ENCODE peak calls at places on chromosomes 5 and 9, in five cellular contexts. Y, O, Z, R and C are unnamed samples.

GRCh38 chr5:17056056-17056690 is 120.1 kb upstream of the MYO10 start:
- DNase-seq in Y (peak; percentile 23), O (peak; percentile 43), Z (no peak), R (no peak), C (no peak)

GRCh38 chr9:32839486-32839885 is 56.1 kb downstream of the TMEM215 start:
- DNase-seq in Y (no peak), O (no peak), Z (no peak), R (no peak), C (no peak)

GRCh38 chr5:2912741-2913140 is 161.3 kb upstream of the IRX2 start:
- DNase-seq in Y (no peak), O (no peak), Z (no peak), R (no peak), C (no peak)

GRCh38 chr5:31408814-31409213 is 123.1 kb downstream of the DROSHA start:
- DNase-seq in Y (peak; percentile 91), O (no peak), Z (no peak), R (no peak), C (no peak)

GRCh38 chr5:1404062-1404461 is 41.2 kb downstream of the SLC6A3 start:
- DNase-seq in Y (no peak), O (no peak), Z (no peak), R (no peak), C (no peak)

GRCh38 chr9:125549465-125550215 is 157.4 kb downstream of the MAPKAP1 start:
- DNase-seq in Y (no peak), O (no peak), Z (no peak), R (no peak), C (no peak)

GRCh38 chr5:172870807-172871431 is 36.9 kb downstream of the ERGIC1 start:
- DNase-seq in Y (peak; percentile 66), O (no peak), Z (no peak), R (peak; percentile 53), C (no peak)

GRCh38 chr9:27353405-27354229 is 56.7 kb upstream of the EQTN start:
- DNase-seq in Y (no peak), O (no peak), Z (no peak), R (no peak), C (no peak)

GRCh38 chr9:91844170-91844569 is 105.9 kb downstream of the ROR2 start:
- DNase-seq in Y (no peak), O (no peak), Z (no peak), R (no peak), C (no peak)

GRCh38 chr5:30000231-30000630 is 1193.3 kb upstream of the CDH6 start:
- DNase-seq in Y (no peak), O (no peak), Z (no peak), R (no peak), C (no peak)

GRCh38 chr9:97710356-97711222 is 13.4 kb upstream of the XPA start:
- DNase-seq in Y (peak; percentile 76), O (peak; percentile 87), Z (peak; percentile 41), R (peak; percentile 27), C (peak; percentile 46)

GRCh38 chr5:172910828-172911627 is 48.2 kb upstream of the RPL26L1 start:
- DNase-seq in Y (peak; percentile 87), O (peak; percentile 36), Z (peak; percentile 30), R (no peak), C (peak; percentile 65)

GRCh38 chr5:123125953-123126352 is 36.9 kb downstream of the PRDM6 start:
- DNase-seq in Y (peak; percentile 69), O (no peak), Z (no peak), R (no peak), C (no peak)

GRCh38 chr5:131760793-131761192 is 36.0 kb downstream of the FNIP1 start:
- DNase-seq in Y (no peak), O (no peak), Z (no peak), R (no peak), C (no peak)

GRCh38 chr9:76818271-76818670 is 54.0 kb downstream of the PCA3 start:
- DNase-seq in Y (peak; percentile 98), O (no peak), Z (no peak), R (no peak), C (peak; percentile 90)

GRCh38 chr9:115404311-115404710 is 286.4 kb upstream of the TNC start:
- DNase-seq in Y (no peak), O (no peak), Z (no peak), R (no peak), C (no peak)

GRCh38 chr9:123282343-123283047 is 14.1 kb upstream of the STRBP start:
- DNase-seq in Y (peak; percentile 8), O (no peak), Z (no peak), R (no peak), C (peak; percentile 49)

GRCh38 chr9:93093449-93094293 is 2.3 kb upstream of the CARD19 start:
- DNase-seq in Y (no peak), O (no peak), Z (peak; percentile 37), R (no peak), C (no peak)

GRCh38 chr5:138985683-138986082 is 110.5 kb upstream of the LRRTM2 start:
- DNase-seq in Y (no peak), O (no peak), Z (no peak), R (no peak), C (no peak)

GRCh38 chr5:178153530-178154340 is at the start of gene NHP2:
- DNase-seq in Y (peak; percentile 99), O (peak; percentile 100), Z (peak; percentile 99), R (peak; percentile 98), C (peak; percentile 99)

GRCh38 chr5:74412064-74412463 is 228.5 kb downstream of the ENC1 start:
- DNase-seq in Y (no peak), O (peak; percentile 60), Z (no peak), R (no peak), C (no peak)

GRCh38 chr5:63960646-63961045 is 1.6 kb downstream of the HTR1A start:
- DNase-seq in Y (no peak), O (peak; percentile 61), Z (no peak), R (no peak), C (no peak)

GRCh38 chr9:122897969-122898368 is 7.2 kb downstream of the RC3H2 start:
- DNase-seq in Y (peak; percentile 9), O (no peak), Z (no peak), R (no peak), C (no peak)

GRCh38 chr5:174190073-174190675 is 144.7 kb downstream of the NSG2 start:
- DNase-seq in Y (no peak), O (peak; percentile 11), Z (no peak), R (no peak), C (no peak)

GRCh38 chr9:16241231-16241630 is 629.2 kb downstream of the BNC2 start:
- DNase-seq in Y (peak; percentile 77), O (no peak), Z (no peak), R (no peak), C (no peak)

GRCh38 chr5:74916831-74917710 is 50.9 kb upstream of the FAM169A start:
- DNase-seq in Y (peak; percentile 55), O (no peak), Z (no peak), R (no peak), C (peak; percentile 34)

GRCh38 chr5:77936365-77936693 is 160.2 kb upstream of the TBCA start:
- DNase-seq in Y (no peak), O (no peak), Z (no peak), R (no peak), C (no peak)

GRCh38 chr5:180334751-180335613 is 18.2 kb downstream of the GFPT2 start:
- DNase-seq in Y (no peak), O (no peak), Z (no peak), R (no peak), C (no peak)

GRCh38 chr5:148740966-148741742 is 85.3 kb upstream of the ADRB2 start:
- DNase-seq in Y (peak; percentile 75), O (peak; percentile 56), Z (no peak), R (no peak), C (peak; percentile 35)

GRCh38 chr9:105681313-105681712 is 13.0 kb upstream of the TMEM38B start:
- DNase-seq in Y (no peak), O (no peak), Z (no peak), R (no peak), C (no peak)

GRCh38 chr9:114235113-114235589 is 79.8 kb downstream of the COL27A1 start:
- DNase-seq in Y (no peak), O (no peak), Z (peak; percentile 20), R (no peak), C (no peak)

GRCh38 chr5:167549763-167550162 is 741.7 kb upstream of the WWC1 start:
- DNase-seq in Y (no peak), O (peak; percentile 69), Z (no peak), R (no peak), C (no peak)

GRCh38 chr5:179166886-179167841 is 107.0 kb downstream of the ZNF354C start:
- DNase-seq in Y (peak; percentile 53), O (peak; percentile 79), Z (peak; percentile 66), R (peak; percentile 70), C (peak; percentile 37)

GRCh38 chr5:22539756-22540155 is 313.4 kb downstream of the CDH12 start:
- DNase-seq in Y (no peak), O (no peak), Z (no peak), R (no peak), C (no peak)

GRCh38 chr9:126491256-126491879 is 122.4 kb upstream of the LMX1B start:
- DNase-seq in Y (peak; percentile 66), O (peak; percentile 78), Z (peak; percentile 53), R (peak; percentile 67), C (peak; percentile 68)

GRCh38 chr5:146867996-146868708 is 10.4 kb downstream of the PPP2R2B start:
- DNase-seq in Y (no peak), O (no peak), Z (no peak), R (no peak), C (no peak)

GRCh38 chr5:62263401-62263800 is 42.6 kb upstream of the KIF2A start:
- DNase-seq in Y (no peak), O (no peak), Z (no peak), R (no peak), C (no peak)

GRCh38 chr9:134870746-134871667 is 9.6 kb upstream of the FCN2 start:
- DNase-seq in Y (no peak), O (no peak), Z (no peak), R (no peak), C (no peak)

GRCh38 chr5:40619406-40619805 is 60.3 kb upstream of the PTGER4 start:
- DNase-seq in Y (peak; percentile 71), O (no peak), Z (no peak), R (no peak), C (no peak)